ENCODE peak calls at places on chromosomes 16 and 17, in four cellular contexts. One of them, this sample, is unnamed.

GRCh38 chr17:34598161-34598776 is 18.9 kb downstream of the TMEM132E start:
- DNase-seq in GM12878: no peak
- DNase-seq in K562: peak; percentile 34
- DNase-seq in H1: peak; percentile 53
- DNase-seq in this sample: no peak

GRCh38 chr17:4019400-4019799 is 55.2 kb upstream of the ATP2A3 start:
- DNase-seq in K562: no peak
- DNase-seq in H1: no peak
- DNase-seq in GM12878: no peak
- DNase-seq in this sample: no peak

GRCh38 chr16:24748242-24748641 is 18.8 kb downstream of the TNRC6A start:
- DNase-seq in K562: no peak
- DNase-seq in H1: no peak
- DNase-seq in GM12878: no peak
- DNase-seq in this sample: no peak

GRCh38 chr17:29042679-29043538 is at the start of gene PIPOX:
- DNase-seq in H1: peak; percentile 81
- DNase-seq in GM12878: peak; percentile 30
- DNase-seq in K562: no peak
- DNase-seq in this sample: no peak

GRCh38 chr17:40952675-40953074 is 14.1 kb downstream of the KRT39 start:
- DNase-seq in GM12878: no peak
- DNase-seq in H1: no peak
- DNase-seq in K562: no peak
- DNase-seq in this sample: no peak

GRCh38 chr16:2712546-2712945 is 7.5 kb downstream of the PRSS27 start:
- DNase-seq in GM12878: no peak
- DNase-seq in H1: no peak
- DNase-seq in K562: no peak
- DNase-seq in this sample: no peak

GRCh38 chr17:28407974-28408306 is 1.9 kb upstream of the SLC46A1 start:
- DNase-seq in K562: no peak
- DNase-seq in H1: no peak
- DNase-seq in GM12878: no peak
- DNase-seq in this sample: no peak

GRCh38 chr16:84198401-84198800 is 7.4 kb downstream of the ADAD2 start:
- DNase-seq in GM12878: no peak
- DNase-seq in K562: no peak
- DNase-seq in H1: no peak
- DNase-seq in this sample: no peak

GRCh38 chr16:81723098-81723723 is 55.9 kb upstream of the PLCG2 start:
- DNase-seq in K562: peak; percentile 60
- DNase-seq in GM12878: peak; percentile 62
- DNase-seq in H1: no peak
- DNase-seq in this sample: peak; percentile 92

GRCh38 chr16:89067677-89068076 is 26.0 kb upstream of the ACSF3 start:
- DNase-seq in H1: no peak
- DNase-seq in K562: no peak
- DNase-seq in GM12878: no peak
- DNase-seq in this sample: no peak

GRCh38 chr17:41071606-41072375 is 6.1 kb upstream of the KRTAP2-4 start:
- DNase-seq in GM12878: no peak
- DNase-seq in K562: no peak
- DNase-seq in H1: no peak
- DNase-seq in this sample: no peak

GRCh38 chr17:81037026-81037782 is 2.3 kb downstream of the BAIAP2 start:
- DNase-seq in GM12878: no peak
- DNase-seq in H1: no peak
- DNase-seq in K562: no peak
- DNase-seq in this sample: no peak

GRCh38 chr16:87490091-87490798 is 2.6 kb downstream of the ZCCHC14 start:
- DNase-seq in K562: no peak
- DNase-seq in GM12878: no peak
- DNase-seq in H1: no peak
- DNase-seq in this sample: no peak

GRCh38 chr17:77427471-77427991 is 286.8 kb downstream of the SEC14L1 start:
- DNase-seq in K562: peak; percentile 41
- DNase-seq in H1: no peak
- DNase-seq in GM12878: no peak
- DNase-seq in this sample: no peak

GRCh38 chr16:24826096-24826690 is 19.6 kb upstream of the SLC5A11 start:
- DNase-seq in K562: no peak
- DNase-seq in GM12878: no peak
- DNase-seq in H1: no peak
- DNase-seq in this sample: no peak

GRCh38 chr16:69187387-69187890 is 475 bp downstream of the SNTB2 start:
- DNase-seq in K562: peak; percentile 71
- DNase-seq in GM12878: no peak
- DNase-seq in H1: peak; percentile 72
- DNase-seq in this sample: no peak

GRCh38 chr16:57787519-57787905 is 14.8 kb downstream of the KIFC3 start:
- DNase-seq in K562: no peak
- DNase-seq in H1: no peak
- DNase-seq in GM12878: no peak
- DNase-seq in this sample: no peak
- TF ChIP-seq CEBPB in K562: no peak
- TF ChIP-seq CEBPB in H1: no peak
- TF ChIP-seq CEBPB in GM12878: no peak
- TF ChIP-seq CEBPB in this sample: no peak

GRCh38 chr17:2995362-2995761 is 68.0 kb downstream of the OR1D5 start:
- DNase-seq in K562: no peak
- DNase-seq in GM12878: no peak
- DNase-seq in H1: no peak
- DNase-seq in this sample: no peak
- TF ChIP-seq EGR1 in K562: no peak
- TF ChIP-seq EGR1 in GM12878: no peak
- TF ChIP-seq EGR1 in H1: no peak
- TF ChIP-seq EGR1 in this sample: no peak

DNA sequence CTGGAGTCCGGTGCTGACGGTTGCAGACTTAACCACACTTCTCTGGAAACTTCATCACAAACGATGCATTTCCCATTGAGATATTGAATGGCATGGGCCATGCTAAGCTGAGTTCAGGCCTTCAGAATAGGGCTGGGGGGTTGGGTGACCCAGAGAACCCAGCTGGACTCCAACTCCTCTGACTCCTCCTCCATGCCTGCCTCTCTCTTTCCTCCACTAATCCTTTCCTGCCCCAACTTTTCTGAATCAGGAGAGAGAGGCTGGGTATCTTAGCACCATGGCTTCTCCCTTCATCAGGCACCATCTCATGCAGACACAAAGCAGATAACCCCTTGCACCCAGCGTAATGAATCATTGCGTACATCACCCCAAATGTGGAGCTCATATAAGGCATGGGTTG is 193.6 kb downstream of the ZNF18 start:
- DNase-seq in H1: no peak
- DNase-seq in K562: no peak
- DNase-seq in GM12878: no peak
- DNase-seq in this sample: no peak
- TF ChIP-seq CEBPB in H1: no peak
- TF ChIP-seq CEBPB in K562: no peak
- TF ChIP-seq CEBPB in GM12878: no peak
- TF ChIP-seq CEBPB in this sample: no peak

GRCh38 chr16:11181889-11182279 is 74.1 kb downstream of the SOCS1 start:
- DNase-seq in H1: no peak
- DNase-seq in K562: no peak
- DNase-seq in GM12878: peak; percentile 64
- DNase-seq in this sample: no peak

GRCh38 chr16:11181242-11181888 is 74.6 kb downstream of the SOCS1 start:
- DNase-seq in GM12878: no peak
- DNase-seq in H1: no peak
- DNase-seq in K562: no peak
- DNase-seq in this sample: no peak

GRCh38 chr16:11182381-11182780 is 73.6 kb downstream of the SOCS1 start:
- DNase-seq in H1: peak; percentile 55
- DNase-seq in GM12878: no peak
- DNase-seq in K562: no peak
- DNase-seq in this sample: no peak

GRCh38 chr16:11179569-11179968 is 76.4 kb downstream of the SOCS1 start:
- DNase-seq in GM12878: no peak
- DNase-seq in H1: no peak
- DNase-seq in K562: no peak
- DNase-seq in this sample: no peak

DNA sequence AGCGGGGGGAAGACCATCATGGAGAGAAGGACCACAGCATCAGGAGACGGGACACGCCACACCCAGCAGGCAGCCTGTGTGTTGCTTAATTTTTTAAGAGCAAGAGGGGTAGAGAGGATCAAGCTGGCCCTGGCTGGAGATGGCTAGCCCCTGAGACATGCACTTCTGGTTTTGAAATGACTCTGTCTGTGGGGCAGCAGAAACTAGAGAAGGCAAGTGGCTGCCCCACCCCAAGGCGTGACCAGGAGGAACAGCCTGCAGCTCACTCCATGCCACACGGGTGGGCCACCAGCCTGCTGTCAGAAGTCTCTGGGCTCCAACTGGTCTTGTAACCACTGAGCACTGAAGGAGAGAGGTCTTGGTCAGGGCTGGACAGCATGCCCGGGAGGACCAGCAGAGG is 75.5 kb downstream of the SOCS1 start:
- DNase-seq in H1: no peak
- DNase-seq in GM12878: no peak
- DNase-seq in K562: no peak
- DNase-seq in this sample: no peak
- TF ChIP-seq EGR1 in H1: no peak
- TF ChIP-seq EGR1 in GM12878: no peak
- TF ChIP-seq EGR1 in K562: no peak
- TF ChIP-seq EGR1 in this sample: no peak

This sample was measured in HCT116.